ENCODE peak calls at places on chromosomes 13 and 19, in four cellular contexts. Z is heart left ventricle, H is ascending aorta, G is astrocyte of the hippocampus. N is an unnamed sample.

GRCh38 chr13:75339635-75340374 is 142.2 kb downstream of the TBC1D4 start:
- DNase-seq in Z (no peak), G (no peak), H (no peak), N (no peak)

GRCh38 chr13:74299688-74300087 is 165.5 kb upstream of the KLF12 start:
- DNase-seq in Z (no peak), G (no peak), H (no peak), N (no peak)

GRCh38 chr19:16571689-16572331 is 405 bp downstream of the SLC35E1 start:
- DNase-seq in G (no peak), H (no peak), Z (peak), N (no peak)

GRCh38 chr19:40592170-40592569 is 9.0 kb upstream of the LTBP4 start:
- DNase-seq in G (peak), Z (no peak), H (no peak), N (no peak)

GRCh38 chr19:54572696-54573311 is 786 bp upstream of the LILRA2 start:
- DNase-seq in H (no peak), Z (no peak), G (no peak), N (no peak)

GRCh38 chr13:59211636-59212035 is 952.1 kb downstream of the DIAPH3 start:
- DNase-seq in G (no peak), Z (no peak), H (no peak), N (no peak)

GRCh38 chr19:55080915-55081772 is 5.5 kb downstream of the EPS8L1 start:
- DNase-seq in Z (peak), G (peak), H (peak), N (no peak)

GRCh38 chr13:97496511-97496910 is 62.5 kb downstream of the RAP2A start:
- DNase-seq in Z (no peak), H (no peak), G (peak), N (no peak)

GRCh38 chr13:44132710-44133109 is 240.9 kb upstream of the SERP2 start:
- DNase-seq in G (peak), H (peak), Z (peak), N (peak)

GRCh38 chr13:112615391-112615790 is 27.4 kb upstream of the TUBGCP3 start:
- DNase-seq in H (no peak), G (no peak), Z (no peak), N (no peak)

GRCh38 chr19:32404939-32405430 is 585 bp upstream of the DPY19L3 start:
- DNase-seq in G (peak), H (peak), Z (peak), N (no peak)

GRCh38 chr13:99417821-99418662 is 83.2 kb upstream of the TM9SF2 start:
- DNase-seq in Z (no peak), G (no peak), H (peak), N (no peak)

GRCh38 chr13:20359335-20359734 is 127.2 kb upstream of the GJB6 start:
- DNase-seq in Z (no peak), H (no peak), G (peak), N (peak)

GRCh38 chr13:78183737-78184136 is 265.1 kb upstream of the EDNRB start:
- DNase-seq in G (no peak), Z (no peak), H (no peak), N (no peak)

GRCh38 chr13:75748874-75749273 is 112.7 kb downstream of the LMO7 start:
- DNase-seq in Z (no peak), G (no peak), H (no peak), N (no peak)

GRCh38 chr19:4830332-4830731 is 1.2 kb downstream of the TICAM1 start:
- DNase-seq in G (no peak), H (no peak), Z (no peak), N (no peak)

GRCh38 chr13:108120332-108120731 is 95.0 kb downstream of the LIG4 start:
- DNase-seq in Z (no peak), H (no peak), G (peak), N (no peak)

GRCh38 chr19:58350001-58350801 is 3.1 kb downstream of the A1BG start:
- DNase-seq in G (peak), Z (no peak), H (no peak), N (no peak)

GRCh38 chr13:44810067-44810840 is 179.0 kb downstream of the NUFIP1 start:
- DNase-seq in H (peak), G (peak), Z (no peak), N (no peak)

GRCh38 chr19:45243144-45243732 is 2.0 kb downstream of the EXOC3L2 start:
- DNase-seq in G (no peak), Z (no peak), H (no peak), N (no peak)

GRCh38 chr13:32314968-32315254 is 252 bp downstream of the ZAR1L start:
- DNase-seq in H (peak), G (peak), Z (no peak), N (no peak)

GRCh38 chr13:37984357-37984756 is 114.8 kb upstream of the TRPC4 start:
- DNase-seq in G (no peak), H (no peak), Z (no peak), N (no peak)

GRCh38 chr19:47102561-47103135 is 10.9 kb downstream of the ZC3H4 start:
- DNase-seq in Z (no peak), H (no peak), G (peak), N (no peak)

N was measured in glomerular endothelial cell.